ENCODE peak calls at places on chromosome 9, in ten cellular contexts. I, Y, K, D, N, G, S, B, P and W are unnamed samples.

GRCh38 chr9:117723986-117724654 is 19.9 kb downstream of the TLR4 start:
- DNase-seq in I (no peak), Y (no peak), K (no peak), D (no peak), N (no peak), G (peak; percentile 36), S (no peak), B (no peak), P (no peak), W (no peak)

GRCh38 chr9:114169940-114170791 is 14.8 kb downstream of the COL27A1 start:
- DNase-seq in I (no peak), Y (no peak), K (no peak), D (no peak), N (no peak), G (no peak), S (no peak), B (no peak), P (no peak), W (no peak)

GRCh38 chr9:3386753-3387152 is 139.0 kb downstream of the RFX3 start:
- DNase-seq in I (no peak), Y (no peak), K (no peak), D (no peak), N (no peak), G (no peak), S (no peak), B (no peak), P (no peak), W (no peak)

GRCh38 chr9:15837079-15837679 is 284.3 kb downstream of the CCDC171 start:
- DNase-seq in I (peak; percentile 1), Y (peak; percentile 12), K (peak; percentile 22), D (peak; percentile 76), N (peak; percentile 33), G (no peak), S (peak; percentile 42), B (no peak), P (peak; percentile 43), W (no peak)

GRCh38 chr9:650362-650761 is 191.1 kb upstream of the DMRT1 start:
- DNase-seq in I (no peak), Y (no peak), K (peak; percentile 26), D (no peak), N (no peak), G (peak; percentile 43), S (no peak), B (no peak), P (no peak), W (no peak)

GRCh38 chr9:115262477-115262876 is 144.5 kb upstream of the TNC start:
- DNase-seq in I (no peak), Y (peak; percentile 98), K (no peak), D (peak; percentile 99), N (peak; percentile 69), G (no peak), S (peak; percentile 47), B (peak; percentile 91), P (peak; percentile 40), W (peak; percentile 82)

GRCh38 chr9:128224877-128225276 is 21.7 kb downstream of the DNM1 start:
- DNase-seq in I (no peak), Y (no peak), K (no peak), D (no peak), N (no peak), G (no peak), S (no peak), B (no peak), P (no peak), W (no peak)

GRCh38 chr9:77224750-77225312 is 47.5 kb downstream of the VPS13A start:
- DNase-seq in I (no peak), Y (no peak), K (no peak), D (no peak), N (peak; percentile 56), G (no peak), S (peak; percentile 31), B (no peak), P (no peak), W (no peak)

GRCh38 chr9:135248721-135249120 is 161.3 kb downstream of the OLFM1 start:
- DNase-seq in I (no peak), Y (no peak), K (no peak), D (no peak), N (no peak), G (no peak), S (no peak), B (no peak), P (no peak), W (no peak)

GRCh38 chr9:77469515-77470197 is 178.5 kb downstream of the GNA14 start:
- DNase-seq in I (no peak), Y (no peak), K (no peak), D (peak; percentile 15), N (peak; percentile 37), G (no peak), S (no peak), B (no peak), P (no peak), W (no peak)

GRCh38 chr9:121682926-121683485 is 31.6 kb downstream of the DAB2IP start:
- DNase-seq in I (no peak), Y (no peak), K (no peak), D (no peak), N (no peak), G (no peak), S (no peak), B (no peak), P (no peak), W (no peak)

GRCh38 chr9:108664309-108665255 is 191.2 kb downstream of the ACTL7B start:
- DNase-seq in I (no peak), Y (no peak), K (no peak), D (peak; percentile 66), N (no peak), G (no peak), S (no peak), B (no peak), P (no peak), W (peak; percentile 34)

GRCh38 chr9:95923794-95924193 is 48.3 kb downstream of the ERCC6L2 start:
- DNase-seq in I (no peak), Y (no peak), K (no peak), D (peak; percentile 1), N (no peak), G (no peak), S (no peak), B (no peak), P (no peak), W (no peak)

GRCh38 chr9:129610473-129611301 is 10.2 kb downstream of the C9orf50 start:
- DNase-seq in I (peak; percentile 64), Y (peak; percentile 64), K (peak; percentile 80), D (peak; percentile 67), N (no peak), G (no peak), S (peak; percentile 56), B (peak; percentile 44), P (no peak), W (peak; percentile 40)

GRCh38 chr9:137381501-137382443 is 41.2 kb downstream of the EXD3 start:
- DNase-seq in I (no peak), Y (no peak), K (no peak), D (no peak), N (no peak), G (no peak), S (no peak), B (no peak), P (no peak), W (no peak)

GRCh38 chr9:95382433-95382832 is 64.9 kb upstream of the FANCC start:
- DNase-seq in I (no peak), Y (no peak), K (no peak), D (peak; percentile 38), N (no peak), G (no peak), S (no peak), B (no peak), P (no peak), W (no peak)

GRCh38 chr9:36101916-36102741 is 34.4 kb upstream of the GLIPR2 start:
- DNase-seq in I (no peak), Y (no peak), K (no peak), D (peak; percentile 93), N (peak; percentile 100), G (no peak), S (peak; percentile 99), B (no peak), P (no peak), W (peak; percentile 76)

GRCh38 chr9:108166509-108166908 is 676.9 kb upstream of the KLF4 start:
- DNase-seq in I (no peak), Y (no peak), K (no peak), D (no peak), N (no peak), G (no peak), S (no peak), B (no peak), P (no peak), W (no peak)